ENCODE peak calls at places on chromosomes 12 and 14, in four cellular contexts. A is Peyer's patch, P is tibial artery, W is spleen. Q is an unnamed sample. For H3K4me1, the result is how much of the 10 kb centered on the place peaks cover.

GRCh38 chr14:33676135-33676566 is 274.7 kb downstream of the EGLN3 start:
- DNase-seq in W (no peak), P (no peak), A (peak), Q (no peak)

GRCh38 chr12:76020281-76020680 is 11.3 kb downstream of the PHLDA1 start:
- DNase-seq in P (no peak), A (no peak), W (peak), Q (no peak)

GRCh38 chr12:13024151-13024946 is 19.8 kb upstream of the FAM234B start:
- DNase-seq in W (no peak), P (peak), A (no peak), Q (no peak)

GRCh38 chr12:42698213-42698612 is 108.7 kb upstream of the PRICKLE1 start:
- DNase-seq in P (peak), W (no peak), A (no peak), Q (no peak)

GRCh38 chr12:53443955-53444354 is 2.4 kb downstream of the PRR13 start:
- DNase-seq in P (no peak), A (no peak), W (no peak), Q (no peak)

GRCh38 chr14:77562681-77563080 is 53.8 kb downstream of the SPTLC2 start:
- DNase-seq in W (no peak), A (no peak), P (no peak), Q (no peak)

GRCh38 chr12:60262378-60262777 is 666.5 kb downstream of the SLC16A7 start:
- DNase-seq in P (no peak), A (no peak), W (no peak), Q (no peak)

GRCh38 chr12:95548539-95549391 is 2.5 kb downstream of the USP44 start:
- DNase-seq in P (no peak), A (peak), W (peak), Q (no peak)

GRCh38 chr14:99119554-99119953 is 152.4 kb downstream of the BCL11B start:
- DNase-seq in P (no peak), W (no peak), A (no peak), Q (no peak)

DNA sequence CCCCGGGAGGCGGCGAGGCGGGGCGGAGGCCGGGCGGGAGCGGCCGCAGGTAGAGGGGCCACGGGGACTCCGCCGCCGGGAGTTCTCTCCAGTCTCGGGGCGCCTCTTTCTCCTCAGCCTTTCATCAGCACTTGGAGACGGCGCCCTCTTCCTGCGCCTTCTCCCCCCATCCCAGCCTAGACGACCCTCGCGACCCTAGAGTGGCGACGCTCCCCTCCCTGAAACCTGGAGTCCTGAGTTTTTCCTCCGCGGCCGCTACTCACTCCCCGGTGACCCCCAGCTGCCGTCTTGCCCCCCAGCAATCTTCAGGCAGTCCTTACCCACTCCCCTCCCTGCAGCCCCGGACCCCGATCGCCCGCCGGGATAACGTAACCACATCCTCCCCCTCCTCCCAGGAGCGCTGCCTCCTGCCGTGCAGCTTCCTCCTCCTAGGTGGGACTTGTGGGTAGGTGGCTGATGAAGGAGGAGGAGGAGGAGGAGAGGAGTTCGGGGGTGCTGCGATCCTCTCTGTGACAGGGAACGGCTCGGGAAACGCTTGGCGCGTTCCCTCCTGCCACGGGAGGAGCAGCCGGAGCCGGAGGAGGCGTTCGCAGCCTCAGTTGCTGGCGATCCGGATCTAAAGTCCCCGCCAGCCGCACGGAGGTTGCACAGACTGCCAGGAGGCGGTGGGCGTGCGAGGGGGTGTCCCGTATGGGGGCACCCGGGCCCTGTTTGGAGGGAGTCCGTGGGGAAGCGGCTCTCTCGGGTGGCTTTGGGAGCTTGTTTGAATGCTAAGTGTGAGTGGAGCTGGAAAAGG is 889 bp downstream of the PLEKHA5 start:
- DNase-seq in A (peak), P (peak), W (peak), Q (no peak)
- TF ChIP-seq CTCF in A (no peak), P (no peak), W (no peak), Q (no peak)

DNA sequence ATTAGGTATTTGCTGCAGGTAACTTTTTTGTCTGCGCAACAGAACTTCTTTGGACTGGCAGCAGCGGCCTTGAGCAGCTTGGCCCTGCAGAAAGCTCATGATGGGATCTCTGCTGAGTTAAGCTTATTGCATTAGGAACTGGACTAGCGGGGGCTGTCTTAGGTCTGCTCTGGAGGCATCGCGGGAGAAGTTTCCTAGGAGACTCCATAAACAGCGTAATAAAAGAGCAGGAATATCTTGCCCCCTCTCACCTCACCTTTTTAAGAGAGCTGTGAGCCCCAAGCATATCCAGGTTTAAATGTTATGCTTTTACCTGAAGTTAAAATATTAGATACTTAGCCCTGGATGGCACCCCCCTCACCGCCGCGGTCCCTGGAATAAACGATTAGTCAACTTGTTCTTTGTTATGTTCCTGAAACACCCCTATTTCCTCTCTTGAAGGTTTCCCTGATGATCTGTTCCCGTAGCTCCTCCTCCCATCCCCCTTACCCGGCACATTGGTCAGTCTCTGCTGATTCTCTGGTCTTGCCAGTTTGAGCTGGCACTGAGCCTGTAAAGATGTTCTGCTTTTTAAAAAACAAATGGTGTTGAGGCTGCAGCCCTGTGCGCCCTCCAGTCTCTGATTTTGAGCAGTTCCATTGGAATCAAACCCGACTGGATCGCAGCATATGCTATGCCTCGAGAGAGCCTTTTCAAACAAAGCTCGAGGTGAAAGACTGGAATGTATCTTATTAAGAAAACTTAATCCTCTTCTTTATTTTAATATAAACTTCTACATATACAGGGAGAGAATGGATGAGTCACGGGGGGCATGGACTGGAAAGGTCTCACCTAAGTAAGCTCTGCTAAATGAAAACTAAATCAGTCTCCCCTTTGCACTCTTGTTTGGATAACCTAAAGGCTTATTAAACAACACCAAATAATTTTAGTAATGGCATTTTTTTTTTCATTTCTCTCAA is 1.9 kb downstream of the MLXIP start:
- DNase-seq in A (peak), W (peak), P (peak), Q (no peak)
- H3K4me1 ChIP-seq in A (under half), W (half or more), P (under half), Q (half or more)

GRCh38 chr14:97994020-97994531 is 1196.9 kb downstream of the VRK1 start:
- DNase-seq in P (no peak), W (no peak), A (no peak), Q (no peak)
- H3K27ac ChIP-seq in P (no peak), W (peak), A (peak), Q (no peak)

GRCh38 chr12:116674643-116675183 is 63.2 kb downstream of the SPRING1 start:
- DNase-seq in P (no peak), A (no peak), W (no peak), Q (no peak)

GRCh38 chr12:116675339-116676107 is 62.3 kb downstream of the SPRING1 start:
- DNase-seq in A (no peak), P (no peak), W (no peak), Q (no peak)

GRCh38 chr12:116672842-116673516 is 64.9 kb downstream of the SPRING1 start:
- DNase-seq in A (no peak), W (no peak), P (no peak), Q (no peak)

GRCh38 chr12:116672010-116672409 is 65.9 kb downstream of the SPRING1 start:
- DNase-seq in W (no peak), A (no peak), P (no peak), Q (no peak)

GRCh38 chr12:116673713-116674112 is 64.2 kb downstream of the SPRING1 start:
- DNase-seq in W (no peak), P (no peak), A (no peak), Q (no peak)
- TF ChIP-seq CTCF in W (no peak), P (no peak), A (no peak), Q (no peak)

GRCh38 chr12:62839869-62840268 is 95.1 kb downstream of the PPM1H start:
- DNase-seq in P (no peak), A (no peak), W (no peak), Q (no peak)
- H3K4me1 ChIP-seq in P (under half), A (under half), W (under half), Q (under half)

GRCh38 chr14:92417759-92418158 is 94.8 kb downstream of the SLC24A4 start:
- DNase-seq in A (no peak), P (peak), W (no peak), Q (no peak)
- H3K27ac ChIP-seq in A (no peak), P (no peak), W (peak), Q (peak)

Q was measured in esophagus squamous epithelium.